ENCODE peak calls at places on chromosomes 2 and 18, in ten cellular contexts. One of them, this sample, is unnamed.
A peak's percentile ranks its signal among the peaks of the same experiment; 100 is the strongest.

GRCh38 chr2:43307046-43307445 is 80.6 kb upstream of the ZFP36L2 start:
- DNase-seq in CD8-positive, alpha-beta T cell: no peak
- DNase-seq in right lobe of liver: no peak
- DNase-seq in suprapubic skin: no peak
- DNase-seq in Karpas-422: no peak
- DNase-seq in AG04450: no peak
- DNase-seq in fibroblast of lung: no peak
- DNase-seq in pancreas: no peak
- DNase-seq in dorsolateral prefrontal cortex: no peak
- DNase-seq in mesenchymal stem cell: no peak
- DNase-seq in this sample: no peak

GRCh38 chr2:177604291-177605065 is 211.9 kb downstream of the AGPS start:
- DNase-seq in CD8-positive, alpha-beta T cell: no peak
- DNase-seq in right lobe of liver: no peak
- DNase-seq in suprapubic skin: no peak
- DNase-seq in Karpas-422: peak; percentile 68
- DNase-seq in AG04450: peak; percentile 23
- DNase-seq in fibroblast of lung: peak; percentile 67
- DNase-seq in pancreas: no peak
- DNase-seq in dorsolateral prefrontal cortex: no peak
- DNase-seq in mesenchymal stem cell: peak; percentile 71
- DNase-seq in this sample: no peak

GRCh38 chr2:16773080-16773713 is 107.6 kb upstream of the CYRIA start:
- DNase-seq in CD8-positive, alpha-beta T cell: no peak
- DNase-seq in right lobe of liver: no peak
- DNase-seq in suprapubic skin: no peak
- DNase-seq in Karpas-422: peak; percentile 80
- DNase-seq in AG04450: peak; percentile 2
- DNase-seq in fibroblast of lung: peak; percentile 51
- DNase-seq in pancreas: no peak
- DNase-seq in dorsolateral prefrontal cortex: no peak
- DNase-seq in mesenchymal stem cell: peak; percentile 59
- DNase-seq in this sample: peak; percentile 35

GRCh38 chr2:10045561-10046355 is 2.4 kb downstream of the KLF11 start:
- DNase-seq in CD8-positive, alpha-beta T cell: no peak
- DNase-seq in right lobe of liver: peak; percentile 88
- DNase-seq in suprapubic skin: no peak
- DNase-seq in Karpas-422: no peak
- DNase-seq in AG04450: no peak
- DNase-seq in fibroblast of lung: no peak
- DNase-seq in pancreas: peak; percentile 92
- DNase-seq in dorsolateral prefrontal cortex: no peak
- DNase-seq in mesenchymal stem cell: no peak
- DNase-seq in this sample: no peak

GRCh38 chr2:240812721-240813120 is 7.3 kb downstream of the KIF1A start:
- DNase-seq in CD8-positive, alpha-beta T cell: no peak
- DNase-seq in right lobe of liver: no peak
- DNase-seq in suprapubic skin: peak; percentile 78
- DNase-seq in Karpas-422: no peak
- DNase-seq in AG04450: no peak
- DNase-seq in fibroblast of lung: no peak
- DNase-seq in pancreas: no peak
- DNase-seq in dorsolateral prefrontal cortex: peak; percentile 40
- DNase-seq in mesenchymal stem cell: no peak
- DNase-seq in this sample: no peak

GRCh38 chr2:224127871-224128501 is 88.9 kb upstream of the SERPINE2 start:
- DNase-seq in CD8-positive, alpha-beta T cell: no peak
- DNase-seq in right lobe of liver: no peak
- DNase-seq in suprapubic skin: no peak
- DNase-seq in Karpas-422: no peak
- DNase-seq in AG04450: no peak
- DNase-seq in fibroblast of lung: peak; percentile 78
- DNase-seq in pancreas: no peak
- DNase-seq in dorsolateral prefrontal cortex: no peak
- DNase-seq in mesenchymal stem cell: peak; percentile 53
- DNase-seq in this sample: no peak

GRCh38 chr2:61327173-61327572 is 143.7 kb downstream of the USP34 start:
- DNase-seq in CD8-positive, alpha-beta T cell: no peak
- DNase-seq in right lobe of liver: no peak
- DNase-seq in suprapubic skin: no peak
- DNase-seq in Karpas-422: no peak
- DNase-seq in AG04450: no peak
- DNase-seq in fibroblast of lung: no peak
- DNase-seq in pancreas: no peak
- DNase-seq in dorsolateral prefrontal cortex: no peak
- DNase-seq in mesenchymal stem cell: no peak
- DNase-seq in this sample: no peak

GRCh38 chr18:48727685-48728084 is 188.9 kb downstream of the CTIF start:
- DNase-seq in CD8-positive, alpha-beta T cell: no peak
- DNase-seq in right lobe of liver: no peak
- DNase-seq in suprapubic skin: no peak
- DNase-seq in Karpas-422: no peak
- DNase-seq in AG04450: no peak
- DNase-seq in fibroblast of lung: no peak
- DNase-seq in pancreas: no peak
- DNase-seq in dorsolateral prefrontal cortex: no peak
- DNase-seq in mesenchymal stem cell: peak; percentile 66
- DNase-seq in this sample: no peak

GRCh38 chr2:222709191-222709891 is 37.9 kb downstream of the MOGAT1 start:
- DNase-seq in CD8-positive, alpha-beta T cell: no peak
- DNase-seq in right lobe of liver: peak; percentile 43
- DNase-seq in suprapubic skin: no peak
- DNase-seq in Karpas-422: no peak
- DNase-seq in AG04450: peak; percentile 98
- DNase-seq in fibroblast of lung: peak; percentile 100
- DNase-seq in pancreas: no peak
- DNase-seq in dorsolateral prefrontal cortex: peak; percentile 75
- DNase-seq in mesenchymal stem cell: peak; percentile 100
- DNase-seq in this sample: peak; percentile 33

GRCh38 chr2:85999131-85999831 is 106.4 kb downstream of the POLR1A start:
- DNase-seq in CD8-positive, alpha-beta T cell: peak; percentile 14
- DNase-seq in right lobe of liver: no peak
- DNase-seq in suprapubic skin: peak; percentile 64
- DNase-seq in Karpas-422: no peak
- DNase-seq in AG04450: no peak
- DNase-seq in fibroblast of lung: no peak
- DNase-seq in pancreas: no peak
- DNase-seq in dorsolateral prefrontal cortex: no peak
- DNase-seq in mesenchymal stem cell: peak; percentile 55
- DNase-seq in this sample: no peak

GRCh38 chr2:176079285-176079830 is 4.4 kb downstream of the EVX2 start:
- DNase-seq in CD8-positive, alpha-beta T cell: no peak
- DNase-seq in right lobe of liver: no peak
- DNase-seq in suprapubic skin: no peak
- DNase-seq in Karpas-422: no peak
- DNase-seq in AG04450: no peak
- DNase-seq in fibroblast of lung: no peak
- DNase-seq in pancreas: no peak
- DNase-seq in dorsolateral prefrontal cortex: no peak
- DNase-seq in mesenchymal stem cell: no peak
- DNase-seq in this sample: no peak

GRCh38 chr2:207727256-207727655 is 15.8 kb downstream of the CCNYL1 start:
- DNase-seq in CD8-positive, alpha-beta T cell: no peak
- DNase-seq in right lobe of liver: no peak
- DNase-seq in suprapubic skin: no peak
- DNase-seq in Karpas-422: no peak
- DNase-seq in AG04450: no peak
- DNase-seq in fibroblast of lung: peak; percentile 40
- DNase-seq in pancreas: no peak
- DNase-seq in dorsolateral prefrontal cortex: no peak
- DNase-seq in mesenchymal stem cell: no peak
- DNase-seq in this sample: no peak

GRCh38 chr2:71822463-71822862 is 325.2 kb downstream of the CYP26B1 start:
- DNase-seq in CD8-positive, alpha-beta T cell: no peak
- DNase-seq in right lobe of liver: no peak
- DNase-seq in suprapubic skin: no peak
- DNase-seq in Karpas-422: no peak
- DNase-seq in AG04450: no peak
- DNase-seq in fibroblast of lung: peak; percentile 80
- DNase-seq in pancreas: no peak
- DNase-seq in dorsolateral prefrontal cortex: no peak
- DNase-seq in mesenchymal stem cell: no peak
- DNase-seq in this sample: no peak

GRCh38 chr2:224513991-224514390 is 71.2 kb downstream of the CUL3 start:
- DNase-seq in CD8-positive, alpha-beta T cell: no peak
- DNase-seq in right lobe of liver: no peak
- DNase-seq in suprapubic skin: no peak
- DNase-seq in Karpas-422: no peak
- DNase-seq in AG04450: no peak
- DNase-seq in fibroblast of lung: peak; percentile 52
- DNase-seq in pancreas: no peak
- DNase-seq in dorsolateral prefrontal cortex: no peak
- DNase-seq in mesenchymal stem cell: no peak
- DNase-seq in this sample: no peak

GRCh38 chr2:130316596-130316995 is 26.1 kb upstream of the IMP4 start:
- DNase-seq in CD8-positive, alpha-beta T cell: no peak
- DNase-seq in right lobe of liver: no peak
- DNase-seq in suprapubic skin: no peak
- DNase-seq in Karpas-422: no peak
- DNase-seq in AG04450: no peak
- DNase-seq in fibroblast of lung: no peak
- DNase-seq in pancreas: no peak
- DNase-seq in dorsolateral prefrontal cortex: no peak
- DNase-seq in mesenchymal stem cell: no peak
- DNase-seq in this sample: no peak

DNA sequence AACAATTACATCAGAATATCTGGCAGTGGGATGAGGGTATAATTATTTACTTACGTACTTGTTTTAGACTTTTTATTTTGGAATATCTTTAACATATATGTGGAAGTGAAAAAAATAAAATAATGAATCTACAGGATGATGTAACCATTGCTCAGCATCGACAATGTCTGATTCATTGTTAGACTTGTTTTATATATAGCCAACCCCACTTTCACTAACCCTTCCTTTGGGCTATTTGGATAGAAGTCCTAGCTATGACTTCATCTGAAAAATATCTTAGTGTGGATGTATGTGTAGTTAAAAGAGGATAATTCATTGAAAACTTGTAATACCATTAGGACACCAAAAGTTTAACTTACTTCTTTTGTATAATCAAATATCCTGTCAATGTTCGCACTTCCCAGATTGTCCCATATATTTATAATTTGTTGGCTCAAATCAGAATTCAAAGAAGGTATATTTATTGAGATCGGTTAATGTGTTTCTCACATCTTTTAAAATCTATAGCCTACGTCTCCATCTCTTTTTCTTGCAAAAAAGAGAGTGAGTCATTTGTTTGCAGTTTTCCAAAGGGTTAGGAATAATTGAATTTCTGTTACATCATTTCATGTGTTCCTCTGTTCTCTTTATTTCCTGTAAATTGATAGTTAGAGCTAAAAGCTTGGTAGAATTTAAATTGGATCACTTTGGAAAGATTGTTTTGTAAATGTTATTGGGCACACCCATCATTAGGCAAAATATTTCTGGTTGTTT is 506.1 kb upstream of the FAM98A start:
- DNase-seq in CD8-positive, alpha-beta T cell: no peak
- DNase-seq in right lobe of liver: no peak
- DNase-seq in suprapubic skin: no peak
- DNase-seq in Karpas-422: no peak
- DNase-seq in AG04450: peak; percentile 42
- DNase-seq in fibroblast of lung: peak; percentile 89
- DNase-seq in pancreas: no peak
- DNase-seq in dorsolateral prefrontal cortex: no peak
- DNase-seq in mesenchymal stem cell: peak; percentile 54
- DNase-seq in this sample: no peak
- H3K27ac ChIP-seq in CD8-positive, alpha-beta T cell: no peak overlapping the region
- H3K27ac ChIP-seq in right lobe of liver: no peak overlapping the region
- H3K27ac ChIP-seq in suprapubic skin: no peak overlapping the region
- H3K27ac ChIP-seq in Karpas-422: no peak overlapping the region
- H3K27ac ChIP-seq in AG04450: no peak overlapping the region
- H3K27ac ChIP-seq in fibroblast of lung: no peak overlapping the region
- H3K27ac ChIP-seq in pancreas: no peak overlapping the region
- H3K27ac ChIP-seq in dorsolateral prefrontal cortex: no peak overlapping the region
- H3K27ac ChIP-seq in mesenchymal stem cell: peak overlapping the region; percentile 91
- H3K27ac ChIP-seq in this sample: no peak overlapping the region

GRCh38 chr2:218060950-218061660 is 7.9 kb upstream of the RUFY4 start:
- DNase-seq in CD8-positive, alpha-beta T cell: no peak
- DNase-seq in right lobe of liver: no peak
- DNase-seq in suprapubic skin: no peak
- DNase-seq in Karpas-422: no peak
- DNase-seq in AG04450: no peak
- DNase-seq in fibroblast of lung: no peak
- DNase-seq in pancreas: no peak
- DNase-seq in dorsolateral prefrontal cortex: no peak
- DNase-seq in mesenchymal stem cell: no peak
- DNase-seq in this sample: no peak
- H3K27ac ChIP-seq in CD8-positive, alpha-beta T cell: no peak overlapping the region
- H3K27ac ChIP-seq in right lobe of liver: no peak overlapping the region
- H3K27ac ChIP-seq in suprapubic skin: no peak overlapping the region
- H3K27ac ChIP-seq in Karpas-422: no peak overlapping the region
- H3K27ac ChIP-seq in AG04450: no peak overlapping the region
- H3K27ac ChIP-seq in fibroblast of lung: no peak overlapping the region
- H3K27ac ChIP-seq in pancreas: no peak overlapping the region
- H3K27ac ChIP-seq in dorsolateral prefrontal cortex: no peak overlapping the region
- H3K27ac ChIP-seq in mesenchymal stem cell: no peak overlapping the region
- H3K27ac ChIP-seq in this sample: no peak overlapping the region

DNA sequence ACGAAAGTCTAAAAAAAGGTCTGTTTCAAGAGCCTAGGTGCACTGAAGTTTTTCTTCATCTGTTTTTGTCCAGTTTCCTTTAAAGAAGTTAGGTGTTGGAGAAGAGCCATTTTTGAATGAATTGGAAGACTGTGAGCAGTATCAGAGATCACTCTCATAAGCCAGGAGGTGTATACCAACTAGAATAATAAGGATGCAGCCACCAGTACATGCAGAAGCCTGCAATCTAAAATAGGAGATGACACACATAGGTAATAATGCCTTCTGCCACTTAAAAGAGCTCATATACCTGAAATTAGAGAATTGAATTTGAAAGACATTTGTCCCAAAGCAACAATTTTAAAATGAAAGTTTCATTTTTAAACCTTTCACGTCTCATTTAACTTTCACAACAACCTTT is 81.7 kb downstream of the RBMS1 start:
- DNase-seq in CD8-positive, alpha-beta T cell: no peak
- DNase-seq in right lobe of liver: no peak
- DNase-seq in suprapubic skin: no peak
- DNase-seq in Karpas-422: no peak
- DNase-seq in AG04450: no peak
- DNase-seq in fibroblast of lung: no peak
- DNase-seq in pancreas: no peak
- DNase-seq in dorsolateral prefrontal cortex: no peak
- DNase-seq in mesenchymal stem cell: no peak
- DNase-seq in this sample: no peak
- H3K27ac ChIP-seq in CD8-positive, alpha-beta T cell: no peak overlapping the region
- H3K27ac ChIP-seq in right lobe of liver: no peak overlapping the region
- H3K27ac ChIP-seq in suprapubic skin: no peak overlapping the region
- H3K27ac ChIP-seq in Karpas-422: no peak overlapping the region
- H3K27ac ChIP-seq in AG04450: no peak overlapping the region
- H3K27ac ChIP-seq in fibroblast of lung: peak overlapping the region; percentile 8
- H3K27ac ChIP-seq in pancreas: no peak overlapping the region
- H3K27ac ChIP-seq in dorsolateral prefrontal cortex: no peak overlapping the region
- H3K27ac ChIP-seq in mesenchymal stem cell: no peak overlapping the region
- H3K27ac ChIP-seq in this sample: peak overlapping the region; percentile 53

DNA sequence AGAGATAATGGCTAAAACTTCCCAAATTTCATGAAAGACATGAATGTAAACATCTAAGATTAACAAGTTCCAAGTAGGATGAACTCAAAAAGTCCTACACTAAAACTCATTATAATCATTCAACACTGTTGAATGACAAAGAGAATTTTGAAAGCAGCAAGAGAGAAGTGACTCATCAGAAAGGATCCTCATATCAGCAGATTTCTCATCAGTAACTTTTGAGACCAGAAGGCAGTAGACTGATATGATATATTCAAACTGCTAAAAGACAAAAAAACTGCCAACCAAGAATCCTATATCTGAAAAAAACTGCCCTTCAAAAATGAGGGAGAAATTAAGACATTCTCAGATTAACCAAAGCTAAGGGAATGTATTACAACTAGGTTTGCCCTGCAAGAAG is 130.6 kb upstream of the OTX1 start:
- DNase-seq in CD8-positive, alpha-beta T cell: no peak
- DNase-seq in right lobe of liver: no peak
- DNase-seq in suprapubic skin: no peak
- DNase-seq in Karpas-422: no peak
- DNase-seq in AG04450: no peak
- DNase-seq in fibroblast of lung: peak; percentile 39
- DNase-seq in pancreas: no peak
- DNase-seq in dorsolateral prefrontal cortex: no peak
- DNase-seq in mesenchymal stem cell: peak; percentile 11
- DNase-seq in this sample: no peak
- H3K27ac ChIP-seq in CD8-positive, alpha-beta T cell: no peak overlapping the region
- H3K27ac ChIP-seq in right lobe of liver: no peak overlapping the region
- H3K27ac ChIP-seq in suprapubic skin: no peak overlapping the region
- H3K27ac ChIP-seq in Karpas-422: no peak overlapping the region
- H3K27ac ChIP-seq in AG04450: no peak overlapping the region
- H3K27ac ChIP-seq in fibroblast of lung: no peak overlapping the region
- H3K27ac ChIP-seq in pancreas: no peak overlapping the region
- H3K27ac ChIP-seq in dorsolateral prefrontal cortex: no peak overlapping the region
- H3K27ac ChIP-seq in mesenchymal stem cell: no peak overlapping the region
- H3K27ac ChIP-seq in this sample: no peak overlapping the region

This sample was measured in tibial nerve.